ENCODE peak calls at places on chromosome 18, in eight cellular contexts. C is activated T-helper 1 cell treated with anti-CD3 and anti-CD28 coated beads, Interleukin-12 subunit alpha, Interleukin-12 subunit beta, Interleukin-2, Interleukin-4 antibody, amounts not matched to agents 30 ng/mL and 10 ng/mL and 1 ng/mL, durations not matched to agents 14 hours and 24 hours and 36 hours; Y is fibroblast of mammary gland; D is NCI-H446 treated with DMSO at 0.1 percent for 48 hours; T is colonic mucosa; Z is stimulated activated naive CD8-positive, alpha-beta T cell treated with anti-CD3 and anti-CD28 coated beads, Interleukin-15, Interleukin-2, amounts not matched to agents 100 U/mL and 50 U/mL, for 24 hours; O is non-pigmented ciliary epithelial cell; A is NCI-H69. I is an unnamed sample.

GRCh38 chr18:47984991-47985390 is 54.5 kb upstream of the SMAD2 start:
- DNase-seq in C (no peak), Y (no peak), D (no peak), T (no peak), Z (no peak), O (no peak), A (no peak), I (no peak)

GRCh38 chr18:39841133-39842041 is 2113.6 kb upstream of the PIK3C3 start:
- DNase-seq in C (no peak), Y (peak), D (peak), T (peak), Z (no peak), O (peak), A (peak), I (no peak)

GRCh38 chr18:59549797-59550516 is 147.3 kb downstream of the CCBE1 start:
- DNase-seq in C (no peak), Y (no peak), D (no peak), T (no peak), Z (no peak), O (no peak), A (peak), I (no peak)

GRCh38 chr18:21747764-21748693 is 7.4 kb downstream of the MIB1 start:
- DNase-seq in C (no peak), Y (no peak), D (no peak), T (no peak), Z (no peak), O (no peak), A (peak), I (no peak)

GRCh38 chr18:10060469-10060782 is 146.6 kb downstream of the VAPA start:
- DNase-seq in C (no peak), Y (no peak), D (no peak), T (no peak), Z (no peak), O (no peak), A (no peak), I (no peak)

GRCh38 chr18:76766429-76766828 is 55.9 kb upstream of the ZNF236 start:
- DNase-seq in C (no peak), Y (no peak), D (no peak), T (no peak), Z (no peak), O (no peak), A (no peak), I (no peak)

GRCh38 chr18:50836521-50836957 is 16.7 kb upstream of the MRO start:
- DNase-seq in C (no peak), Y (peak), D (peak), T (no peak), Z (no peak), O (peak), A (peak), I (peak)

GRCh38 chr18:41745166-41746049 is 209.6 kb upstream of the PIK3C3 start:
- DNase-seq in C (no peak), Y (peak), D (peak), T (peak), Z (peak), O (no peak), A (peak), I (peak)

GRCh38 chr18:57859314-57859713 is 56.2 kb upstream of the ATP8B1 start:
- DNase-seq in C (no peak), Y (peak), D (no peak), T (peak), Z (peak), O (no peak), A (peak), I (no peak)

GRCh38 chr18:78105611-78106010 is 856.0 kb downstream of the GALR1 start:
- DNase-seq in C (no peak), Y (no peak), D (no peak), T (no peak), Z (no peak), O (no peak), A (peak), I (no peak)

I was measured in NCI-H226.